ENCODE peak calls at places on chromosomes 2 and 18, in eight cellular contexts. O is adrenal gland, R is fibroblast of lung, X is thoracic aorta, V is HAP-1, F is transverse colon, U is spleen, B is right atrium auricular region. T is an unnamed sample. For H3K4me1, the result is how much of the 10 kb centered on the place peaks cover.

GRCh38 chr2:239291505-239292350 is 109.1 kb downstream of the HDAC4 start:
- DNase-seq in X (no peak), O (no peak), V (peak), B (no peak), R (no peak), F (peak), U (peak), T (no peak)

GRCh38 chr2:114550895-114551793 is 108.7 kb downstream of the DPP10 start:
- DNase-seq in R (peak), U (no peak), O (peak), B (peak), F (peak), X (no peak), V (peak), T (peak)

GRCh38 chr18:7520200-7520780 is 46.8 kb upstream of the PTPRM start:
- DNase-seq in V (no peak), O (no peak), U (no peak), F (no peak), B (no peak), X (no peak), R (no peak), T (no peak)

GRCh38 chr2:70536517-70537060 is 17.0 kb downstream of the TGFA start:
- DNase-seq in X (no peak), O (no peak), R (no peak), V (no peak), F (no peak), U (no peak), B (no peak), T (no peak)

GRCh38 chr2:98883780-98884211 is 52.2 kb downstream of the CRACDL start:
- DNase-seq in V (no peak), R (no peak), F (no peak), O (no peak), U (peak), B (peak), X (no peak), T (peak)

GRCh38 chr18:7812431-7813063 is 245.4 kb downstream of the PTPRM start:
- DNase-seq in R (peak), F (no peak), X (no peak), O (no peak), V (no peak), B (no peak), U (no peak), T (no peak)

GRCh38 chr2:3704647-3705046 is 1.3 kb downstream of the DCDC2C start:
- DNase-seq in R (no peak), X (no peak), V (no peak), F (no peak), U (no peak), O (no peak), B (no peak), T (no peak)

GRCh38 chr2:9653485-9654271 is 22.9 kb upstream of the YWHAQ start:
- DNase-seq in R (no peak), B (no peak), O (no peak), X (no peak), U (no peak), V (no peak), F (no peak), T (no peak)

GRCh38 chr2:149860276-149860921 is 272.8 kb upstream of the MMADHC start:
- DNase-seq in F (no peak), U (no peak), O (peak), R (peak), V (no peak), X (no peak), B (no peak), T (no peak)

GRCh38 chr2:159028776-159029175 is 60.3 kb downstream of the TANC1 start:
- DNase-seq in U (no peak), X (no peak), B (no peak), F (no peak), O (no peak), R (no peak), V (no peak), T (no peak)

GRCh38 chr2:1731963-1732768 is 12.1 kb downstream of the PXDN start:
- DNase-seq in F (peak), V (no peak), U (no peak), B (peak), X (no peak), R (peak), O (no peak), T (no peak)

GRCh38 chr2:72214429-72215143 is 66.9 kb upstream of the CYP26B1 start:
- DNase-seq in U (no peak), F (no peak), X (no peak), R (peak), B (no peak), O (no peak), V (no peak), T (no peak)

GRCh38 chr2:13542642-13543041 is 825.9 kb downstream of the TRIB2 start:
- DNase-seq in V (no peak), B (no peak), U (no peak), O (no peak), R (no peak), X (no peak), F (no peak), T (no peak)

GRCh38 chr2:217820066-217820819 is 182.6 kb downstream of the TNS1 start:
- DNase-seq in V (no peak), X (no peak), F (no peak), U (no peak), O (no peak), B (no peak), R (no peak), T (no peak)

GRCh38 chr2:230520875-230521155 is 104.8 kb downstream of the SP100 start:
- DNase-seq in V (no peak), U (no peak), X (no peak), O (no peak), F (no peak), B (no peak), R (peak), T (no peak)

GRCh38 chr2:207282916-207283315 is 117.2 kb upstream of the KLF7 start:
- DNase-seq in O (no peak), X (no peak), B (no peak), U (no peak), F (no peak), V (no peak), R (no peak), T (no peak)

GRCh38 chr18:28159055-28159454 is 17.9 kb downstream of the CDH2 start:
- DNase-seq in V (no peak), X (no peak), O (no peak), R (no peak), B (no peak), F (no peak), U (no peak), T (peak)

GRCh38 chr2:102418421-102418961 is 4.5 kb upstream of the IL18RAP start:
- DNase-seq in X (no peak), U (no peak), B (no peak), R (no peak), V (no peak), O (no peak), F (no peak), T (no peak)

GRCh38 chr2:141933226-141933625 is 197.6 kb downstream of the LRP1B start:
- DNase-seq in R (peak), V (no peak), X (no peak), B (no peak), F (no peak), U (no peak), O (no peak), T (no peak)

GRCh38 chr2:191675807-191676667 is 1.9 kb upstream of the NABP1 start:
- DNase-seq in V (no peak), B (no peak), X (no peak), O (peak), F (peak), R (no peak), U (peak), T (no peak)

GRCh38 chr2:204226305-204226861 is 289.8 kb downstream of the ICOS start:
- DNase-seq in U (no peak), F (no peak), R (peak), B (no peak), O (no peak), X (no peak), V (no peak), T (no peak)

GRCh38 chr18:21281611-21282010 is 39.6 kb downstream of the GREB1L start:
- DNase-seq in R (no peak), F (no peak), X (no peak), V (no peak), O (no peak), B (no peak), U (no peak), T (no peak)

GRCh38 chr2:164737612-164738081 is 104.0 kb downstream of the COBLL1 start:
- DNase-seq in F (peak), O (peak), R (peak), X (no peak), V (peak), B (peak), U (peak), T (no peak)

GRCh38 chr2:46098606-46099005 is 198.6 kb upstream of the EPAS1 start:
- DNase-seq in F (no peak), V (no peak), B (no peak), U (no peak), O (no peak), R (peak), X (no peak), T (no peak)

GRCh38 chr2:10441966-10442365 is 6.2 kb downstream of the ODC1 start:
- DNase-seq in V (no peak), R (peak), B (no peak), U (no peak), O (no peak), X (no peak), F (no peak), T (no peak)

GRCh38 chr2:25215948-25216679 is 47.7 kb upstream of the POMC start:
- DNase-seq in V (peak), F (peak), U (peak), O (peak), X (no peak), B (peak), R (peak), T (no peak)

GRCh38 chr2:240232961-240233890 is 92.8 kb upstream of the OTOS start:
- DNase-seq in V (peak), R (peak), B (peak), X (peak), F (peak), U (peak), O (peak), T (no peak)

GRCh38 chr2:200901459-200902072 is 12.4 kb downstream of the NIF3L1 start:
- DNase-seq in U (no peak), X (peak), R (peak), V (peak), B (peak), F (peak), O (peak), T (no peak)

GRCh38 chr2:227805578-227805977 is 8.1 kb upstream of the CCL20 start:
- DNase-seq in B (no peak), O (no peak), U (no peak), V (no peak), F (no peak), R (no peak), X (no peak), T (peak)

GRCh38 chr2:237642030-237642700 is 14.8 kb downstream of the LRRFIP1 start:
- DNase-seq in X (no peak), U (no peak), B (no peak), R (no peak), O (no peak), V (no peak), F (no peak), T (no peak)
- H3K4me1 ChIP-seq in X (under half), U (under half), B (under half), R (under half), O (under half), V (under half), F (under half), T (under half)

GRCh38 chr2:27724905-27725693 is 46.4 kb upstream of the MRPL33 start:
- DNase-seq in B (peak), U (no peak), V (no peak), O (peak), X (no peak), F (no peak), R (peak), T (no peak)
- H3K4me1 ChIP-seq in B (half or more), U (under half), V (under half), O (under half), X (under half), F (under half), R (under half), T (half or more)

DNA sequence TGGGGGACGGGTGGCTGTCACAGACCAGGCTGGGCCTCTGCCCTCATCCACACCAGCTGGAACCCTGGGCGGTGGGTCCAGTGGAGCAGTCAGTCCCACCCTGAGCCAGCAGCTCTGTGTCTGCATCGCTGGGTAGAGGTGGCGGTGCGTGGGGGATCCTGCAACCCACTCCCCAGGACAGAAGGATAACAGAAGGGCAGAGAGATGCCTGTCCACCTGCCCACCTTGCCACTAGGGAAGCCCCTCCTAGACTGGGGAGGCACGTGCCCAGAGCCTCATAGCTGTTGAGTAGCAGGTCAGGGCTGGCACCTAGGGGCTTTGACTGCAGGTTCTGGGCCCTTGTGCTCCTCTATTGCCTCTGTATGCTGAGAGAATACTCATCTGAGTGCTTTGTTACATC is 2.4 kb downstream of the ATOH8 start:
- DNase-seq in F (no peak), U (no peak), V (no peak), R (no peak), O (no peak), B (no peak), X (no peak), T (no peak)
- H3K4me1 ChIP-seq in F (under half), U (under half), V (under half), R (under half), O (under half), B (half or more), X (under half), T (half or more)

GRCh38 chr2:231708050-231708772 is at the start of gene PTMA:
- DNase-seq in V (peak), B (peak), F (peak), U (peak), O (peak), R (peak), X (peak), T (peak)

GRCh38 chr2:231707625-231708049 is 688 bp upstream of the PTMA start:
- DNase-seq in F (no peak), V (peak), B (no peak), O (no peak), R (peak), U (no peak), X (no peak), T (no peak)

GRCh38 chr2:231708773-231709635 is 679 bp downstream of the PTMA start:
- DNase-seq in X (no peak), F (peak), U (peak), R (peak), B (no peak), V (peak), O (peak), T (no peak)

GRCh38 chr2:231709636-231709980 is 1.3 kb downstream of the PTMA start:
- DNase-seq in X (no peak), F (peak), R (no peak), V (peak), B (peak), U (peak), O (peak), T (no peak)

DNA sequence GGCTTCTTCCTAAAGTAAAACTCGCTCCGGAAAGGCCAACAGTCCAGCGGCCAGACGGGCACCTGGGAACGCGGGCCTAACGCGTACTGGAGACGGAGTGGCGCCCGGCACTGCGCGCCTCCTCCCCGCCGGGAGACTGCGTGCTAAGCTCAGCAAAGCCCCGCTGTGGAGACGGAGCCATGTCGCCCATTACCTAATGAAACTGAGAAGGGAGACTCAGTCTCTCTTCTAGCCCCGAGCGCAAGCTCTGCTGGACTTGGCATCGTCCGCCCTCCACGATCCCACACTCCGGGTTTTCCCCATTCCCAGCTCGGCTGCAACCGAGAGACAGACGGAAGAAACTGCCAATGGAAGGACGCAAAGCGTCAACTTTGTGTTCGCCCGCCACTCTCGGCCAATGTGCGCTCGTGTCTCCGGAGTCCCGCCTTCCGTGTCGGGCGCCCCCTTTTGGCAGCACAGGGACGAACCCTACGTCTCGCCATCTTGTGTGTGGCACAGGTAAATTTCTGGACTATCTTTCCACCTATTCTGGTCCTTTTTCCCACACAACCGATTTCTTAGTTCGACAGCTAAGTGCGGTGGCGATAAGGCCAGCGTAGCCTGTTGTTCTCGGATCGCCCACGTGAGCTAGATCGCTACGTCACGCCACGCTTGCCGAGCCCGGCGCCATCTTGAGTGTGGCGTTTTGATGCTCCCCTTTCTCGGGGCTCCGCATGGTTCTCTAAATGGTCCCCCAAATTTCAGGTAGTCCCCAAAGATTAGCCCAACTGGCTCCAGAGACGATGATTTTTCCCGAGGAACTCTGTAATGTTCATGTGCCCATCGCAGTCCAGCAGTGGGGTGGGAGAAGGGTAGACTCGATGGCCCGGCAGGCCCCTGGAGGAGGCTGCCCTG is 1.3 kb upstream of the PTMA start:
- DNase-seq in V (peak), U (peak), F (peak), B (peak), X (peak), R (peak), O (peak), T (peak)
- H3K4me1 ChIP-seq in V (under half), U (under half), F (under half), B (under half), X (under half), R (under half), O (under half), T (half or more)

GRCh38 chr2:127078691-127079270 is 28.2 kb downstream of the BIN1 start:
- DNase-seq in F (no peak), V (no peak), R (no peak), U (no peak), O (no peak), B (no peak), X (no peak), T (no peak)

GRCh38 chr2:127076924-127077323 is 30.0 kb downstream of the BIN1 start:
- DNase-seq in F (no peak), X (no peak), O (peak), V (no peak), U (no peak), R (no peak), B (no peak), T (no peak)

GRCh38 chr2:127079358-127079920 is 27.5 kb downstream of the BIN1 start:
- DNase-seq in O (peak), R (no peak), X (no peak), V (no peak), F (no peak), B (no peak), U (no peak), T (no peak)

GRCh38 chr2:127076290-127076689 is 30.7 kb downstream of the BIN1 start:
- DNase-seq in B (no peak), R (no peak), F (no peak), X (no peak), O (no peak), U (no peak), V (no peak), T (no peak)

DNA sequence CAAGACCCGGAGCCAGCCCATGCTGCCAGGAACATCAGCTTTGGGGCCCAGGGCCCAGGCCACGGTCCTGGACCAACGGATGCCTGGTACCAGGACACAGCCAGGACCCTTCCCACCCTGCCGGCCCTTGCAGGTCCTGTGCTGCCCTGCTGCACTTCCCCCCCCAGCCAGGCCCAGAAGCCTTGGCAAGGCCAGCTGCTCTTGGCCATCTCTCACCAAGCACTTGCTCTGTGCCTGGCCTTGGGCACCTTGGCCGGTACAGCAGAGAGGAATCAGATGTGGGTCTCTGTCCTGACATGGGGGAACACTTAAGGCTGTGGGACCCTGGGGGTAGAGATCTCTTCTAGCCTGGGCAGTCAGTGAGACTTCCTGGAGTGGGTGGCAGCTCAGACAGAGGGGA is 28.9 kb downstream of the BIN1 start:
- DNase-seq in X (no peak), B (no peak), U (no peak), V (no peak), O (no peak), F (no peak), R (no peak), T (no peak)
- H3K4me1 ChIP-seq in X (under half), B (under half), U (half or more), V (under half), O (half or more), F (under half), R (under half), T (half or more)

DNA sequence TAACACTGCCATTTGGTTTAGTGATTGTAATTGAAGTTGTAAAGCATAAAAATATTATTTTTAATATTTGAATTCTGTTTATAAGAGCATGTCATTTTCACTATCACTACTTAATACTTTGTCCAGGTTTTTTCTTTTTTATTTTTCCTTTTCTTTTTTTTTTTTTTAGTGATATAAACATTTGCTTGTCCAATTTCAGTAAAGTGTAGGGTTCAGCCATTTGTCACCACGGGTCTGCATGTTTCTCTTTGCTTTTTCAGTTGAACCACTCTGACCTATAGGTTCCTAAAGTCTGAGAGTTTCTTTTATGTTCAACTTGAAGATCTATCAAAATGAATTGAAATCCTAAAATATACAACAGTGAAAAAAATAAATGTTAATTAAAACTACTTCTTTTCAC is 48.5 kb upstream of the SPAG16 start:
- DNase-seq in V (no peak), U (no peak), F (no peak), O (no peak), R (no peak), X (no peak), B (no peak), T (no peak)
- H3K4me1 ChIP-seq in V (under half), U (under half), F (under half), O (under half), R (under half), X (under half), B (under half), T (under half)

T was measured in esophagus muscularis mucosa.